ENCODE peak calls at places on chromosomes 13 and 19, in ten cellular contexts. H is esophagus squamous epithelium, D is stomach, E is GM12892, O is lower leg skin, J is thyroid gland, Q is A549, K is suprapubic skin, M is transverse colon, W is breast epithelium. Y is an unnamed sample.

GRCh38 chr13:89704040-89704439 is 1643.4 kb upstream of the MIR17HG start:
- DNase-seq in H (no peak), D (no peak), E (no peak), O (no peak), J (no peak), Q (no peak), K (no peak), M (no peak), W (no peak), Y (no peak)

GRCh38 chr19:22545751-22546150 is 88.4 kb upstream of the ZNF492 start:
- DNase-seq in H (no peak), D (no peak), E (no peak), O (no peak), J (peak; percentile 68), Q (peak; percentile 27), K (no peak), M (peak; percentile 12), W (peak; percentile 68), Y (peak; percentile 31)

GRCh38 chr19:14048439-14049153 is 13.3 kb downstream of the PALM3 start:
- DNase-seq in H (no peak), D (peak; percentile 65), E (no peak), O (no peak), J (peak; percentile 33), Q (peak; percentile 44), K (no peak), M (peak; percentile 72), W (no peak), Y (peak; percentile 69)

GRCh38 chr19:13557756-13558398 is 51.6 kb upstream of the CACNA1A start:
- DNase-seq in H (no peak), D (no peak), E (no peak), O (no peak), J (no peak), Q (no peak), K (no peak), M (peak; percentile 13), W (no peak), Y (no peak)

GRCh38 chr13:60583196-60583908 is 186.3 kb downstream of the TDRD3 start:
- DNase-seq in H (no peak), D (no peak), E (no peak), O (peak; percentile 56), J (no peak), Q (no peak), K (no peak), M (no peak), W (no peak), Y (no peak)

GRCh38 chr13:44237276-44237767 is 136.3 kb upstream of the SERP2 start:
- DNase-seq in H (no peak), D (no peak), E (peak; percentile 29), O (peak; percentile 89), J (peak; percentile 64), Q (peak; percentile 60), K (peak; percentile 83), M (peak; percentile 47), W (peak; percentile 56), Y (no peak)

GRCh38 chr13:75812751-75813181 is 176.6 kb downstream of the LMO7 start:
- DNase-seq in H (no peak), D (peak; percentile 38), E (no peak), O (no peak), J (no peak), Q (no peak), K (no peak), M (no peak), W (no peak), Y (no peak)

GRCh38 chr19:14577885-14578427 is 4.9 kb upstream of the CLEC17A start:
- DNase-seq in H (no peak), D (no peak), E (no peak), O (no peak), J (no peak), Q (no peak), K (no peak), M (no peak), W (no peak), Y (no peak)

GRCh38 chr13:39803156-39803555 is 147.7 kb downstream of the COG6 start:
- DNase-seq in H (no peak), D (no peak), E (no peak), O (no peak), J (no peak), Q (peak; percentile 12), K (no peak), M (no peak), W (no peak), Y (no peak)

DNA sequence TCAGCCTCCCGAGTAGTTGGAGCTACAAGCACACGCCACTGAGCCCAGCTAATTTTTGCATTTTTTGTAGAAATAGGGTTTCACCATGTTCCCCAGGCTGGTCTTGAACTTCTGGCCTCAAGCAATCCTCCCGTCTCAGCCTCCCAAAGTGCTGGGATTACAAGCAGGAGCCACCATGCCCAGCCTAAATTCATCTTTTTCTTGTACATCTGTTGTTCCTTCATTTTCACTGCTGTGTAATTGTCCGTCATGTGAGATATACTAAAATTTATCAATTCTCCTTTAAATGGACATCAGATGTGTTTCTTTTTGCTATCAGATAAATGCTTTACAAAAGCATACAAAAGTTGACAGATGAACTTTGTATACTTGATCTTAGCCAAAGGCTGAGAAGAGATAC is 22.9 kb downstream of the DYRK1B start:
- DNase-seq in H (no peak), D (no peak), E (no peak), O (no peak), J (no peak), Q (no peak), K (no peak), M (no peak), W (no peak), Y (no peak)
- TF ChIP-seq POLR2A in H (no peak), D (no peak), E (no peak), O (no peak), J (no peak), Q (no peak), K (no peak), M (no peak), W (no peak), Y (no peak)

DNA sequence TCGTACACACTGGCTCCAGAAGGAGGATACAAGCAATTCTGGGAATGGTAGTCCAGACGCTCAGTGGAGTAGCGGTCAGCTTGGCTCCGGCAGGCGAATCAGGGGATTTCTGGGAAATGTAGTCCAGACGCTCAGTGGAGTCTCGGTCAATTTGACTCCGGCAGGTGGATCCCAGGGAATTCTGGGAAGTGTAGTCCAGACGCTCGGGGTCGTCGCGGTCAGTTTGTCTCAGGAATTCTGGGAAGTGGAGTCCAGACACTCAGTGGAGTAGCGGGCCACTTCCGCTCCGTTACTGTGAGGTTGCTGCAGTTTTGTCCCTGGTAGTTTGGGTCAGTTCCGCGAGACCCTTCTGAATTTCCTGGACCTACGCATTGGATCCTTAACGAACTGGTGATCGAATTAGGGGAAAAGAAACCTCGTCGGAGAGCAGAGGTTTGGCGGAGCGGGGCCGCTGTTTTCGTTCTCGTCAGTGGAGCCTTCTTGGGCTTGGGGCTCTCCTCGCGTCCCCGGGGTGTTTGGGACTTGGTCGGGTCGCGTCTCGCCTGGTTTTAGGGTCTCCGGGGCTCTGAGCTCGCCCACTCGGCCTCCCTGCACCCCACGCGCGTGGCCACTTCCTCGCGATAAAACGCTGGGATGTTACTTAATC is at the start of gene ZNF225:
- DNase-seq in H (peak; percentile 65), D (peak; percentile 95), E (peak; percentile 71), O (peak; percentile 98), J (peak; percentile 96), Q (peak; percentile 99), K (peak; percentile 96), M (peak; percentile 96), W (peak; percentile 97), Y (peak; percentile 96)
- TF ChIP-seq POLR2A in H (no peak), D (no peak), E (peak; percentile 64), O (no peak), J (peak; percentile 45), Q (peak; percentile 61), K (no peak), M (no peak), W (no peak), Y (peak; percentile 72)

DNA sequence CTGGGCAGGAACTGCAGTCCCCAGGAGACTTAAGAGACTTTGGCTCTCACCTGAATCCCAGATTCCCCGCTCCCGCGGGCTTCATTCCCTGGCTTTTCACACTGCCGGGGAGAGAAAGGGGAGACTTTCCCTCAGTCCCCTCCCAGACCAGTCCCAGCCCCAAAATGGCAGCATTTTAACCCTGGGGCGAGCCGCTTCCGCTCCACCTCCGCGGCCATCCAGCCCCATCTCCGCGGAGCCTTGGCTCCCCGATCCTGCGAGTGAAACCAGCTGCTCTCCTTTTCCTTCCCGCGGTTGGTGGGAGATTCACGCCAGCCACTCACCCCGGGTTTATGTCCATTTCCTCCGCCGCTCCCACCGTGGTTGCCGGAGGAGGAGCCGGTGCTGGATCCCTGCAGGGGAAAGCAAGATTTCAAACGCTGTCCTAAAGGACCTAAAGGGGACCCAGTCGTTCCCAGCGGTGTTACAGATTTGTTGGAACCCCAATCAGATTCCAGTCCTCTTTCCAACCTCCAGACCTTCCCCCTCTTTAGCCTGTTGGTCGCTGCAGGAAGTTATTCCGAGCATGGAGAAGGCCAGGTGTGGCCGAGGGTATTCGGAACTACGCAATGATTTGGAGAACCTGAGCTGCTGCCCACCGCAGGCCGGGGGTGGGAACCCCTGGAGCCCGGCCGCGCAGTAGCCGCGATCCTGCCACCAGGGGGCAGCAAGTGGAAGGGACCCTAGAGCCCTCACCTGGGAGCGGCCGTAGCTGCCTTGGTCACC is 3.4 kb downstream of the DMKN start:
- DNase-seq in H (no peak), D (peak; percentile 90), E (peak; percentile 94), O (no peak), J (peak; percentile 95), Q (peak; percentile 73), K (no peak), M (peak; percentile 86), W (peak; percentile 83), Y (peak; percentile 40)
- TF ChIP-seq POLR2A in H (no peak), D (no peak), E (peak; percentile 45), O (no peak), J (peak; percentile 88), Q (no peak), K (no peak), M (no peak), W (no peak), Y (no peak)

GRCh38 chr19:51026554-51026831 is at the start of gene KLK11:
- DNase-seq in H (no peak), D (peak; percentile 90), E (no peak), O (no peak), J (no peak), Q (no peak), K (no peak), M (no peak), W (no peak), Y (no peak)

GRCh38 chr19:51023946-51024345 is 2.5 kb downstream of the KLK11 start:
- DNase-seq in H (no peak), D (no peak), E (no peak), O (no peak), J (no peak), Q (no peak), K (no peak), M (no peak), W (no peak), Y (no peak)

GRCh38 chr19:51025809-51026553 is 435 bp downstream of the KLK11 start:
- DNase-seq in H (no peak), D (peak; percentile 75), E (no peak), O (no peak), J (no peak), Q (no peak), K (no peak), M (no peak), W (no peak), Y (no peak)

GRCh38 chr19:51025401-51025800 is 1.0 kb downstream of the KLK11 start:
- DNase-seq in H (no peak), D (no peak), E (no peak), O (no peak), J (no peak), Q (no peak), K (no peak), M (no peak), W (no peak), Y (no peak)

DNA sequence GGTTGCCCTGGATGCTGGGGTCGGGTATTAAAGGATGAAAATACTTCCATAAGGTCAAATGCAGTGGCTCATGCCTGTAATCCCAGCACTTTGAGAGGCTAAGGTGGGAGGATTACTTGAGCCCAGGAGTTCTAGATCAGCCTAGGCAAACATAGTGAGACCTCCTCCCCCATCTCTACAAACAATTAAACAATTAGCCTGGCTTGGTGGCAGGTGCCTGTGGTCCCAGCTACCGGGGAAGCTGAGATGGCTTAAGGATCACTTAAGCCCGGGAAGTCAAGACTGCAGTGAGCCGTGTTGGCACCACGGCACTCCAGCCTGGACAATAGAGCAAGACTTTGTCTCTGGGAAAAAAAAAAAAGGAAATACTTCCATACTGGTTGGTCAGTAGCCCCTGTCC is 1.5 kb downstream of the KLK11 start:
- DNase-seq in H (no peak), D (no peak), E (no peak), O (no peak), J (no peak), Q (no peak), K (no peak), M (no peak), W (no peak), Y (no peak)
- TF ChIP-seq POLR2A in H (no peak), D (no peak), E (no peak), O (no peak), J (no peak), Q (no peak), K (no peak), M (no peak), W (no peak), Y (no peak)